ENCODE peak calls at places on chromosomes 13 and 19, in ten cellular contexts. One of them, this sample, is unnamed.

GRCh38 chr19:36101550-36102327 is 9.2 kb upstream of the OVOL3 start:
- DNase-seq in H9: no peak
- DNase-seq in colonic mucosa: no peak
- DNase-seq in CD8-positive, alpha-beta T cell: no peak
- DNase-seq in thyroid gland: no peak
- DNase-seq in endodermal cell: no peak
- DNase-seq in cardiac muscle cell: no peak
- DNase-seq in neuronal stem cell: no peak
- DNase-seq in CD4-positive, alpha-beta T cell: no peak
- DNase-seq in thoracic aorta: no peak
- DNase-seq in this sample: no peak

GRCh38 chr19:35320285-35320706 is 8.7 kb upstream of the CD22 start:
- DNase-seq in colonic mucosa: no peak
- DNase-seq in CD4-positive, alpha-beta T cell: no peak
- DNase-seq in thyroid gland: no peak
- DNase-seq in neuronal stem cell: no peak
- DNase-seq in cardiac muscle cell: no peak
- DNase-seq in endodermal cell: no peak
- DNase-seq in CD8-positive, alpha-beta T cell: no peak
- DNase-seq in H9: no peak
- DNase-seq in thoracic aorta: no peak
- DNase-seq in this sample: no peak

GRCh38 chr19:56476093-56476492 is 1.1 kb downstream of the ZNF667 start:
- DNase-seq in H9: no peak
- DNase-seq in thyroid gland: peak; percentile 54
- DNase-seq in colonic mucosa: no peak
- DNase-seq in cardiac muscle cell: no peak
- DNase-seq in CD8-positive, alpha-beta T cell: no peak
- DNase-seq in CD4-positive, alpha-beta T cell: no peak
- DNase-seq in thoracic aorta: no peak
- DNase-seq in neuronal stem cell: no peak
- DNase-seq in endodermal cell: no peak
- DNase-seq in this sample: no peak

GRCh38 chr13:77751513-77752456 is 54.3 kb downstream of the SLAIN1 start:
- DNase-seq in thyroid gland: peak; percentile 23
- DNase-seq in CD8-positive, alpha-beta T cell: no peak
- DNase-seq in colonic mucosa: peak; percentile 25
- DNase-seq in thoracic aorta: no peak
- DNase-seq in endodermal cell: peak; percentile 68
- DNase-seq in cardiac muscle cell: peak; percentile 62
- DNase-seq in H9: peak; percentile 41
- DNase-seq in neuronal stem cell: peak; percentile 42
- DNase-seq in CD4-positive, alpha-beta T cell: peak; percentile 20
- DNase-seq in this sample: peak; percentile 32

GRCh38 chr13:23934481-23934880 is 37.2 kb upstream of the C1QTNF9B start:
- DNase-seq in CD4-positive, alpha-beta T cell: no peak
- DNase-seq in colonic mucosa: no peak
- DNase-seq in neuronal stem cell: no peak
- DNase-seq in endodermal cell: no peak
- DNase-seq in thyroid gland: no peak
- DNase-seq in CD8-positive, alpha-beta T cell: no peak
- DNase-seq in cardiac muscle cell: no peak
- DNase-seq in thoracic aorta: no peak
- DNase-seq in H9: no peak
- DNase-seq in this sample: no peak

GRCh38 chr19:43719918-43720317 is 4.0 kb downstream of the IRGC start:
- DNase-seq in H9: no peak
- DNase-seq in colonic mucosa: no peak
- DNase-seq in thoracic aorta: no peak
- DNase-seq in CD4-positive, alpha-beta T cell: no peak
- DNase-seq in CD8-positive, alpha-beta T cell: no peak
- DNase-seq in neuronal stem cell: no peak
- DNase-seq in endodermal cell: no peak
- DNase-seq in thyroid gland: no peak
- DNase-seq in cardiac muscle cell: no peak
- DNase-seq in this sample: no peak

GRCh38 chr19:41910240-41910991 is 17.8 kb downstream of the ERFL start:
- DNase-seq in neuronal stem cell: no peak
- DNase-seq in CD4-positive, alpha-beta T cell: no peak
- DNase-seq in colonic mucosa: no peak
- DNase-seq in thyroid gland: no peak
- DNase-seq in H9: no peak
- DNase-seq in cardiac muscle cell: no peak
- DNase-seq in CD8-positive, alpha-beta T cell: no peak
- DNase-seq in endodermal cell: no peak
- DNase-seq in thoracic aorta: no peak
- DNase-seq in this sample: no peak

GRCh38 chr19:1503089-1503924 is 9.5 kb downstream of the ADAMTSL5 start:
- DNase-seq in thyroid gland: peak; percentile 31
- DNase-seq in CD4-positive, alpha-beta T cell: peak; percentile 54
- DNase-seq in thoracic aorta: no peak
- DNase-seq in colonic mucosa: peak; percentile 62
- DNase-seq in neuronal stem cell: no peak
- DNase-seq in endodermal cell: peak; percentile 91
- DNase-seq in CD8-positive, alpha-beta T cell: no peak
- DNase-seq in cardiac muscle cell: peak; percentile 43
- DNase-seq in H9: peak; percentile 79
- DNase-seq in this sample: peak; percentile 70

GRCh38 chr13:60509601-60510386 is 112.8 kb downstream of the TDRD3 start:
- DNase-seq in colonic mucosa: no peak
- DNase-seq in thyroid gland: no peak
- DNase-seq in neuronal stem cell: no peak
- DNase-seq in CD4-positive, alpha-beta T cell: no peak
- DNase-seq in CD8-positive, alpha-beta T cell: no peak
- DNase-seq in endodermal cell: no peak
- DNase-seq in cardiac muscle cell: peak; percentile 2
- DNase-seq in thoracic aorta: no peak
- DNase-seq in H9: no peak
- DNase-seq in this sample: no peak

GRCh38 chr13:51801631-51802099 is 2.3 kb downstream of the DHRS12 start:
- DNase-seq in H9: no peak
- DNase-seq in thoracic aorta: peak; percentile 32
- DNase-seq in thyroid gland: peak; percentile 91
- DNase-seq in neuronal stem cell: peak; percentile 64
- DNase-seq in cardiac muscle cell: no peak
- DNase-seq in CD8-positive, alpha-beta T cell: no peak
- DNase-seq in CD4-positive, alpha-beta T cell: no peak
- DNase-seq in colonic mucosa: peak; percentile 86
- DNase-seq in endodermal cell: no peak
- DNase-seq in this sample: no peak

GRCh38 chr19:49983645-49984229 is 22.8 kb upstream of the SIGLEC11 start:
- DNase-seq in thoracic aorta: peak; percentile 38
- DNase-seq in thyroid gland: peak; percentile 59
- DNase-seq in H9: peak; percentile 55
- DNase-seq in colonic mucosa: peak; percentile 74
- DNase-seq in cardiac muscle cell: peak; percentile 52
- DNase-seq in neuronal stem cell: peak; percentile 56
- DNase-seq in endodermal cell: peak; percentile 90
- DNase-seq in CD8-positive, alpha-beta T cell: peak; percentile 57
- DNase-seq in CD4-positive, alpha-beta T cell: peak; percentile 80
- DNase-seq in this sample: peak; percentile 72

GRCh38 chr19:35063940-35064818 is 22.7 kb downstream of the HPN start:
- DNase-seq in CD4-positive, alpha-beta T cell: no peak
- DNase-seq in thyroid gland: no peak
- DNase-seq in CD8-positive, alpha-beta T cell: no peak
- DNase-seq in neuronal stem cell: no peak
- DNase-seq in endodermal cell: no peak
- DNase-seq in colonic mucosa: no peak
- DNase-seq in cardiac muscle cell: peak; percentile 51
- DNase-seq in H9: no peak
- DNase-seq in thoracic aorta: no peak
- DNase-seq in this sample: no peak

GRCh38 chr19:33561261-33561660 is 39.7 kb upstream of the PEPD start:
- DNase-seq in CD4-positive, alpha-beta T cell: no peak
- DNase-seq in cardiac muscle cell: no peak
- DNase-seq in CD8-positive, alpha-beta T cell: no peak
- DNase-seq in thoracic aorta: no peak
- DNase-seq in neuronal stem cell: no peak
- DNase-seq in thyroid gland: no peak
- DNase-seq in H9: no peak
- DNase-seq in colonic mucosa: no peak
- DNase-seq in endodermal cell: no peak
- DNase-seq in this sample: no peak

GRCh38 chr13:48853381-48854102 is 122.2 kb upstream of the FNDC3A start:
- DNase-seq in endodermal cell: no peak
- DNase-seq in thyroid gland: no peak
- DNase-seq in thoracic aorta: peak; percentile 3
- DNase-seq in CD8-positive, alpha-beta T cell: no peak
- DNase-seq in CD4-positive, alpha-beta T cell: no peak
- DNase-seq in neuronal stem cell: no peak
- DNase-seq in H9: no peak
- DNase-seq in cardiac muscle cell: peak; percentile 39
- DNase-seq in colonic mucosa: no peak
- DNase-seq in this sample: no peak

DNA sequence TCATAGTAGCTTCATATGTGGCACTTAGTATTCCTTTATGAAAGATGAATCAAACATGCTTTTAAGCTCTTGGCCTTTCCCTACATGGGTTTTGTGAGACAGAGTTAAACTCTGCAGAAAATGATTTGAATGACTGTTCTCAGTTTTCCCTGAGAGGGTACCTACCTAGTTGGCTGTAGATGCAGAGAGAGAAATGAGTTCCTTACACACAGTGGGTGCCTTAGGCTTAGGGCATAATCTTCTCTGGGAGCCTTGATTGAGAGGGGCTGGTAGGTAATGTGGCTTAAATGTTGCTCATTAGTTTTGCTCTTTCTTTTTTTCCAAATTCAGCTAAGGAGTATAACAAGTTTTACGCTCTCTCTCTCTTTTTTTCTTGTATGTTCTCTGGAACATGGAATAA is 3.0 kb downstream of the URI1 start:
- DNase-seq in endodermal cell: no peak
- DNase-seq in CD4-positive, alpha-beta T cell: no peak
- DNase-seq in colonic mucosa: no peak
- DNase-seq in thyroid gland: no peak
- DNase-seq in H9: no peak
- DNase-seq in CD8-positive, alpha-beta T cell: no peak
- DNase-seq in cardiac muscle cell: no peak
- DNase-seq in neuronal stem cell: no peak
- DNase-seq in thoracic aorta: no peak
- DNase-seq in this sample: no peak
- H3K27ac ChIP-seq in endodermal cell: no peak overlapping the region
- H3K27ac ChIP-seq in CD4-positive, alpha-beta T cell: no peak overlapping the region
- H3K27ac ChIP-seq in colonic mucosa: no peak overlapping the region
- H3K27ac ChIP-seq in thyroid gland: no peak overlapping the region
- H3K27ac ChIP-seq in H9: no peak overlapping the region
- H3K27ac ChIP-seq in CD8-positive, alpha-beta T cell: no peak overlapping the region
- H3K27ac ChIP-seq in cardiac muscle cell: peak overlapping the region; percentile 26
- H3K27ac ChIP-seq in neuronal stem cell: no peak overlapping the region
- H3K27ac ChIP-seq in thoracic aorta: no peak overlapping the region
- H3K27ac ChIP-seq in this sample: no peak overlapping the region

GRCh38 chr13:102768914-102769313 is 4.7 kb downstream of the TEX30 start:
- DNase-seq in H9: no peak
- DNase-seq in CD8-positive, alpha-beta T cell: no peak
- DNase-seq in endodermal cell: no peak
- DNase-seq in thoracic aorta: no peak
- DNase-seq in cardiac muscle cell: peak; percentile 45
- DNase-seq in thyroid gland: no peak
- DNase-seq in neuronal stem cell: no peak
- DNase-seq in colonic mucosa: no peak
- DNase-seq in CD4-positive, alpha-beta T cell: no peak
- DNase-seq in this sample: no peak
- H3K27ac ChIP-seq in H9: no peak overlapping the region
- H3K27ac ChIP-seq in CD8-positive, alpha-beta T cell: no peak overlapping the region
- H3K27ac ChIP-seq in endodermal cell: no peak overlapping the region
- H3K27ac ChIP-seq in thoracic aorta: no peak overlapping the region
- H3K27ac ChIP-seq in cardiac muscle cell: no peak overlapping the region
- H3K27ac ChIP-seq in thyroid gland: no peak overlapping the region
- H3K27ac ChIP-seq in neuronal stem cell: no peak overlapping the region
- H3K27ac ChIP-seq in colonic mucosa: no peak overlapping the region
- H3K27ac ChIP-seq in CD4-positive, alpha-beta T cell: no peak overlapping the region
- H3K27ac ChIP-seq in this sample: no peak overlapping the region

GRCh38 chr13:32745509-32745908 is 159.3 kb downstream of the PDS5B start:
- DNase-seq in CD8-positive, alpha-beta T cell: no peak
- DNase-seq in thoracic aorta: no peak
- DNase-seq in CD4-positive, alpha-beta T cell: no peak
- DNase-seq in endodermal cell: peak; percentile 51
- DNase-seq in thyroid gland: no peak
- DNase-seq in neuronal stem cell: no peak
- DNase-seq in colonic mucosa: no peak
- DNase-seq in cardiac muscle cell: no peak
- DNase-seq in H9: no peak
- DNase-seq in this sample: no peak
- H3K27ac ChIP-seq in CD8-positive, alpha-beta T cell: no peak overlapping the region
- H3K27ac ChIP-seq in thoracic aorta: no peak overlapping the region
- H3K27ac ChIP-seq in CD4-positive, alpha-beta T cell: no peak overlapping the region
- H3K27ac ChIP-seq in endodermal cell: peak overlapping the region; percentile 9
- H3K27ac ChIP-seq in thyroid gland: no peak overlapping the region
- H3K27ac ChIP-seq in neuronal stem cell: no peak overlapping the region
- H3K27ac ChIP-seq in colonic mucosa: no peak overlapping the region
- H3K27ac ChIP-seq in cardiac muscle cell: no peak overlapping the region
- H3K27ac ChIP-seq in H9: no peak overlapping the region
- H3K27ac ChIP-seq in this sample: no peak overlapping the region

GRCh38 chr13:110615322-110616102 is at the start of gene NAXD:
- DNase-seq in colonic mucosa: peak; percentile 96
- DNase-seq in neuronal stem cell: peak; percentile 49
- DNase-seq in CD8-positive, alpha-beta T cell: peak; percentile 44
- DNase-seq in thyroid gland: peak; percentile 93
- DNase-seq in CD4-positive, alpha-beta T cell: peak; percentile 57
- DNase-seq in thoracic aorta: peak; percentile 82
- DNase-seq in endodermal cell: peak; percentile 98
- DNase-seq in cardiac muscle cell: peak; percentile 97
- DNase-seq in H9: peak; percentile 94
- DNase-seq in this sample: peak; percentile 99
- H3K27ac ChIP-seq in colonic mucosa: peak within 1 kb of the TSS; percentile 91
- H3K27ac ChIP-seq in neuronal stem cell: no peak within 1 kb of the TSS
- H3K27ac ChIP-seq in CD8-positive, alpha-beta T cell: peak within 1 kb of the TSS; percentile 59
- H3K27ac ChIP-seq in thyroid gland: peak within 1 kb of the TSS; percentile 97
- H3K27ac ChIP-seq in CD4-positive, alpha-beta T cell: peak within 1 kb of the TSS; percentile 56
- H3K27ac ChIP-seq in thoracic aorta: peak within 1 kb of the TSS; percentile 92
- H3K27ac ChIP-seq in endodermal cell: no peak within 1 kb of the TSS
- H3K27ac ChIP-seq in cardiac muscle cell: peak within 1 kb of the TSS; percentile 71
- H3K27ac ChIP-seq in H9: no peak within 1 kb of the TSS
- H3K27ac ChIP-seq in this sample: peak within 1 kb of the TSS; percentile 75

GRCh38 chr19:5031231-5032100 is 62.6 kb downstream of the KDM4B start:
- DNase-seq in thoracic aorta: no peak
- DNase-seq in endodermal cell: peak; percentile 98
- DNase-seq in cardiac muscle cell: peak; percentile 80
- DNase-seq in H9: peak; percentile 92
- DNase-seq in CD8-positive, alpha-beta T cell: peak; percentile 70
- DNase-seq in neuronal stem cell: peak; percentile 85
- DNase-seq in colonic mucosa: peak; percentile 87
- DNase-seq in thyroid gland: peak; percentile 79
- DNase-seq in CD4-positive, alpha-beta T cell: peak; percentile 77
- DNase-seq in this sample: peak; percentile 88
- H3K27ac ChIP-seq in thoracic aorta: no peak overlapping the region
- H3K27ac ChIP-seq in endodermal cell: peak overlapping the region; percentile 0
- H3K27ac ChIP-seq in cardiac muscle cell: peak overlapping the region; percentile 72
- H3K27ac ChIP-seq in H9: no peak overlapping the region
- H3K27ac ChIP-seq in CD8-positive, alpha-beta T cell: no peak overlapping the region
- H3K27ac ChIP-seq in neuronal stem cell: no peak overlapping the region
- H3K27ac ChIP-seq in colonic mucosa: no peak overlapping the region
- H3K27ac ChIP-seq in thyroid gland: no peak overlapping the region
- H3K27ac ChIP-seq in CD4-positive, alpha-beta T cell: no peak overlapping the region
- H3K27ac ChIP-seq in this sample: peak overlapping the region; percentile 53

GRCh38 chr19:3687774-3688706 is 12.2 kb downstream of the PIP5K1C start:
- DNase-seq in neuronal stem cell: no peak
- DNase-seq in colonic mucosa: peak; percentile 60
- DNase-seq in thyroid gland: peak; percentile 32
- DNase-seq in CD8-positive, alpha-beta T cell: no peak
- DNase-seq in H9: peak; percentile 71
- DNase-seq in endodermal cell: peak; percentile 90
- DNase-seq in CD4-positive, alpha-beta T cell: peak; percentile 34
- DNase-seq in cardiac muscle cell: no peak
- DNase-seq in thoracic aorta: no peak
- DNase-seq in this sample: no peak
- H3K27ac ChIP-seq in neuronal stem cell: no peak overlapping the region
- H3K27ac ChIP-seq in colonic mucosa: no peak overlapping the region
- H3K27ac ChIP-seq in thyroid gland: no peak overlapping the region
- H3K27ac ChIP-seq in CD8-positive, alpha-beta T cell: peak overlapping the region; percentile 76
- H3K27ac ChIP-seq in H9: no peak overlapping the region
- H3K27ac ChIP-seq in endodermal cell: no peak overlapping the region
- H3K27ac ChIP-seq in CD4-positive, alpha-beta T cell: peak overlapping the region; percentile 73
- H3K27ac ChIP-seq in cardiac muscle cell: no peak overlapping the region
- H3K27ac ChIP-seq in thoracic aorta: no peak overlapping the region
- H3K27ac ChIP-seq in this sample: peak overlapping the region; percentile 28

GRCh38 chr13:99821741-99822140 is 149.8 kb downstream of the ZIC5 start:
- DNase-seq in cardiac muscle cell: no peak
- DNase-seq in colonic mucosa: no peak
- DNase-seq in CD8-positive, alpha-beta T cell: no peak
- DNase-seq in neuronal stem cell: no peak
- DNase-seq in thyroid gland: no peak
- DNase-seq in CD4-positive, alpha-beta T cell: no peak
- DNase-seq in endodermal cell: no peak
- DNase-seq in thoracic aorta: no peak
- DNase-seq in H9: no peak
- DNase-seq in this sample: no peak
- H3K27ac ChIP-seq in cardiac muscle cell: no peak overlapping the region
- H3K27ac ChIP-seq in colonic mucosa: no peak overlapping the region
- H3K27ac ChIP-seq in CD8-positive, alpha-beta T cell: no peak overlapping the region
- H3K27ac ChIP-seq in neuronal stem cell: no peak overlapping the region
- H3K27ac ChIP-seq in thyroid gland: no peak overlapping the region
- H3K27ac ChIP-seq in CD4-positive, alpha-beta T cell: no peak overlapping the region
- H3K27ac ChIP-seq in endodermal cell: no peak overlapping the region
- H3K27ac ChIP-seq in thoracic aorta: no peak overlapping the region
- H3K27ac ChIP-seq in H9: no peak overlapping the region
- H3K27ac ChIP-seq in this sample: no peak overlapping the region

This sample was measured in WERI-Rb-1.